ENCODE peak calls at places on chromosomes 4 and X, in ten cellular contexts. P, Y, D, V, C, H, S, K, R and U are unnamed samples.

GRCh38 chrX:51459125-51459524 is 37.3 kb downstream of the NUDT11 start:
- DNase-seq in P (no peak), Y (peak), D (no peak), V (peak), C (peak), H (peak), S (peak), K (no peak), R (peak), U (no peak)

GRCh38 chrX:40105016-40105790 is 7.4 kb upstream of the BCOR start:
- DNase-seq in P (no peak), Y (no peak), D (no peak), V (peak), C (peak), H (peak), S (peak), K (peak), R (no peak), U (no peak)

GRCh38 chr4:122588453-122589238 is 32.2 kb downstream of the IL21 start:
- DNase-seq in P (no peak), Y (peak), D (no peak), V (no peak), C (peak), H (peak), S (no peak), K (no peak), R (peak), U (peak)

GRCh38 chr4:87530868-87531267 is 1.7 kb upstream of the SPARCL1 start:
- DNase-seq in P (peak), Y (no peak), D (no peak), V (peak), C (peak), H (peak), S (no peak), K (no peak), R (peak), U (peak)

GRCh38 chr4:184417802-184418511 is 56.4 kb downstream of the IRF2 start:
- DNase-seq in P (peak), Y (peak), D (peak), V (peak), C (peak), H (peak), S (no peak), K (no peak), R (peak), U (peak)

GRCh38 chr4:30600246-30600645 is 119.9 kb upstream of the PCDH7 start:
- DNase-seq in P (no peak), Y (peak), D (no peak), V (no peak), C (peak), H (peak), S (no peak), K (no peak), R (no peak), U (peak)

GRCh38 chr4:77015390-77015789 is 60.4 kb downstream of the CCNI start:
- DNase-seq in P (no peak), Y (no peak), D (no peak), V (no peak), C (peak), H (peak), S (no peak), K (peak), R (peak), U (peak)

GRCh38 chr4:19776021-19776459 is 475.7 kb upstream of the SLIT2 start:
- DNase-seq in P (peak), Y (peak), D (peak), V (peak), C (peak), H (peak), S (no peak), K (no peak), R (peak), U (peak)

GRCh38 chr4:88592600-88593448 is 544 bp downstream of the HERC3 start:
- DNase-seq in P (peak), Y (peak), D (peak), V (peak), C (peak), H (peak), S (peak), K (peak), R (peak), U (peak)

GRCh38 chrX:71612256-71612655 is 6.1 kb downstream of the CXCR3 start:
- DNase-seq in P (no peak), Y (no peak), D (no peak), V (no peak), C (no peak), H (no peak), S (no peak), K (no peak), R (no peak), U (no peak)

GRCh38 chr4:36244257-36245084 is at the start of gene ARAP2:
- DNase-seq in P (no peak), Y (peak), D (peak), V (peak), C (peak), H (peak), S (peak), K (peak), R (peak), U (peak)

GRCh38 chr4:37917388-37917787 is 26.5 kb downstream of the TBC1D1 start:
- DNase-seq in P (no peak), Y (no peak), D (no peak), V (no peak), C (no peak), H (no peak), S (no peak), K (no peak), R (no peak), U (no peak)

DNA sequence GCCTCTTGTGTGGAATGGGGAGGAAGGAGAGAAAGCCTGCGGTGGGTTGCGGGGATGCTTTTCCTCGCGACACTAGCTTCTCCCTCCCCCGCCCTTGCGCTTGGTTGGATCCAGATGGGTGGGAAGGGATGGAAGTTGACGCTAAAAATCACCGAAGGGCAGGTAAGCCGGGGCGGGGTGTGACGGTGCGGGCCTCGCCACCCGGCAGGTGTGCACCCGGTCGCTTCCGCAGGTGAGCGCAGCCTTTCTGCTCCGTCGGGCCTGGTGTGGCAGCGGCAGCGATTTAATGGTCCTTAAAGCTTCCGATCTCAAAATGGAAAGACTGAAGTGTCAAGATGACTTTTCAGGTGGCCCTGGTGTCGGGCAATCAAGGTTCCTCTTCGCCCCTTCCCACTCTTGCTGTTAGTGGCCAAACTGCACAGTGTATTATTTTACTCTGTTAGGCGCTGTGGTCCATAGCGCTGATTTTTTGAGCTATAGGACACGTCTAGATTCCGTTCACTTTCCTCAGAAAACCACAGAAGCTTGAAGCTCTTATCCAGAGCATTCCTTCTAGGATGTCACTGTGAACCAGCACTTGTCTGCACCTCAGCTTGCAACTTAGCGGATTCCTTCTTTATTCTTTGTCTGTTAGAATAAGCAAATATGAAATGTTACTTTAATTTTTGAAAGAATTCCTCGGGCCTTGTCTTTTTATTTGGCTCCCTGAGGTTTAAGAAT is 796 bp downstream of the ENOPH1 start:
- DNase-seq in P (no peak), Y (peak), D (no peak), V (peak), C (peak), H (peak), S (peak), K (peak), R (peak), U (peak)
- H2AFZ ChIP-seq in P (peak), Y (peak), D (peak), V (peak), C (peak), H (peak), S (peak), K (no peak), R (peak), U (peak)

GRCh38 chrX:133018229-133018628 is 59.8 kb upstream of the HS6ST2 start:
- DNase-seq in P (no peak), Y (no peak), D (no peak), V (no peak), C (no peak), H (no peak), S (no peak), K (no peak), R (no peak), U (no peak)
- H2AFZ ChIP-seq in P (no peak), Y (no peak), D (no peak), V (no peak), C (no peak), H (no peak), S (no peak), K (no peak), R (no peak), U (no peak)

DNA sequence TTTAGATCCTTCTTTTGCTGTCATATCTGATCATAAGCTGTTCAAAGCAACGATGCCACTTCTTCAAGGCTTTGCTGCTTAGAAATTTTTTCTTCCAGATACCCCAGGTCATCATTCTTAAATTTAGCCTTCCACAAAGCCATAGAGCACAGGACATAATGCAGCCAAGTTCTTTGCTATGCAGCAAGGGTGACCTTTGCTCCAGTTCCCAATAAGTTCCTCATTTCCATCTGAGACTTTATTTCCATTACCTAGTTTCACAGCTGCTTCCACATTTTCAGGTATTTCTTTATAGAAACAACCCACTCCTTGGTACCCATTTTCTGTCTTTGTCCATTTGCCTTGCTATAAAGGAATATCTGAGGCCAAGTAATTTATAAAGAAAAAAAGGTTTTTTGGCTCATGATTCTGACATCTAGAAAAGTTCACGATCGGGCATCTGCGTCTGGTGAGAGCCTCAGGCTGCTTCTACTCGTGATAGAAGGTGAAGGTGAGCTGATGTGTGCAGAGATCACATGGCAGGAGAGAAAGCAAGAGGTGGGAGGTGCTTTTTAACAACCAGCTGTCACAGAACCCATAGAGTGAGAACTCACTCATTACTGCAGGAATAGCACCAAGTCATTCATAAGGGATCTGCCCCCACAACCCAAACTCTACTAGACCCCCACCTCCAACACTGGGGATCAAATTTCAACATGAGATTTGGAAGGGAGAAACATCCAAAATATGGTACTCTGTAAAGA is 11.8 kb upstream of the TASL start:
- DNase-seq in P (no peak), Y (no peak), D (no peak), V (no peak), C (no peak), H (no peak), S (no peak), K (no peak), R (no peak), U (no peak)
- H2AFZ ChIP-seq in P (no peak), Y (no peak), D (no peak), V (no peak), C (no peak), H (no peak), S (no peak), K (no peak), R (peak), U (no peak)

DNA sequence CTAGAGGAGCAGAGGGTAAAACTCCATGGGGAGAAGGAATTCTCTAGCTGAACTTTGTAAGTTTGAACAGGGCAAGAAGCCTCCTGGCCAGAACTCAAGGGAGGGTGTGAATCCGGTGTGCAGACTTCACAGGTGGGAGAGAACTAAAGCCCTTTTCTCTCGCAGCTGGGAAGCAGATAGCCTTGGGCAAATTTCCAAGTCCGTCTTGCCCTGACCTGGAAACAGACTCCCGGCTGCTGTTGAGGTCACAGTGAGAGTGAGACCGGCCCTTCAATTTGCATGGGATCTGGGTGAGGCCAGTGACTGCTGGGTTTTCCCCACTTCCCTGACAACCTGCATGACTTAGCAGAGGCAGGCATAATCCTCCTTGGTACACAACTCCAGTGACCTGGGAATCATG is 94.5 kb upstream of the ZNF827 start:
- DNase-seq in P (no peak), Y (no peak), D (no peak), V (peak), C (no peak), H (no peak), S (no peak), K (peak), R (no peak), U (no peak)
- H2AFZ ChIP-seq in P (peak), Y (no peak), D (no peak), V (no peak), C (no peak), H (no peak), S (peak), K (peak), R (no peak), U (no peak)

GRCh38 chrX:120774611-120775010 is 101.1 kb downstream of the CT47B1 start:
- DNase-seq in P (no peak), Y (no peak), D (no peak), V (no peak), C (peak), H (no peak), S (no peak), K (no peak), R (no peak), U (no peak)
- H2AFZ ChIP-seq in P (no peak), Y (no peak), D (peak), V (no peak), C (no peak), H (no peak), S (no peak), K (no peak), R (no peak), U (no peak)

GRCh38 chr4:152149734-152150133 is 386.2 kb downstream of the FBXW7 start:
- DNase-seq in P (no peak), Y (no peak), D (no peak), V (no peak), C (no peak), H (no peak), S (no peak), K (no peak), R (no peak), U (no peak)
- H2AFZ ChIP-seq in P (no peak), Y (no peak), D (no peak), V (no peak), C (no peak), H (no peak), S (no peak), K (no peak), R (no peak), U (no peak)